ENCODE peak calls at places on chromosomes 5 and 9, in eight cellular contexts. Z is neural progenitor cell, P is mesenchymal stem cell, I is foreskin keratinocyte, F is Karpas-422, X is aorta, K is ovary, B is uterus. N is an unnamed sample.

GRCh38 chr5:142816577-142816976 is 46.4 kb downstream of the ARHGAP26 start:
- DNase-seq in K (no peak), P (peak), I (no peak), Z (no peak), F (no peak), B (no peak), X (peak), N (no peak)

GRCh38 chr5:59188415-59189225 is 605.7 kb downstream of the RAB3C start:
- DNase-seq in Z (peak), X (peak), I (no peak), B (peak), F (peak), K (peak), P (peak), N (peak)

GRCh38 chr5:61333351-61334223 is 1.5 kb downstream of the ZSWIM6 start:
- DNase-seq in Z (peak), K (peak), F (peak), I (no peak), X (peak), P (peak), B (peak), N (no peak)

GRCh38 chr9:137077010-137077747 is at the start of gene UAP1L1:
- DNase-seq in I (no peak), K (peak), P (peak), Z (peak), F (peak), B (peak), X (peak), N (peak)

GRCh38 chr5:143390258-143390657 is 13.2 kb downstream of the NR3C1 start:
- DNase-seq in B (no peak), K (no peak), I (no peak), F (no peak), X (no peak), P (no peak), Z (no peak), N (no peak)

GRCh38 chr5:142821027-142821732 is 51.0 kb downstream of the ARHGAP26 start:
- DNase-seq in P (no peak), Z (no peak), B (no peak), I (no peak), X (no peak), F (no peak), K (no peak), N (no peak)

GRCh38 chr5:78983601-78984000 is 1.5 kb downstream of the ARSB start:
- DNase-seq in Z (no peak), F (peak), X (no peak), I (no peak), K (no peak), P (no peak), B (no peak), N (no peak)

GRCh38 chr9:137056739-137057407 is 3.0 kb upstream of the ENTPD2 start:
- DNase-seq in F (no peak), I (no peak), X (no peak), B (no peak), P (no peak), K (no peak), Z (no peak), N (no peak)

GRCh38 chr5:101424530-101425175 is 521.6 kb upstream of the ST8SIA4 start:
- DNase-seq in P (peak), B (no peak), X (no peak), F (no peak), K (no peak), I (peak), Z (no peak), N (no peak)

GRCh38 chr5:40676643-40677333 is 2.9 kb upstream of the PTGER4 start:
- DNase-seq in X (no peak), F (peak), B (peak), K (no peak), P (peak), Z (no peak), I (no peak), N (no peak)

GRCh38 chr5:135930949-135931295 is 23.9 kb downstream of the LECT2 start:
- DNase-seq in Z (peak), F (no peak), P (no peak), I (no peak), K (no peak), X (no peak), B (no peak), N (no peak)

GRCh38 chr9:73807956-73808355 is 656.3 kb downstream of the ANXA1 start:
- DNase-seq in X (no peak), K (no peak), F (no peak), B (no peak), Z (no peak), I (no peak), P (peak), N (no peak)

GRCh38 chr9:2623046-2623865 is 1.7 kb downstream of the VLDLR start:
- DNase-seq in K (peak), X (peak), Z (peak), F (no peak), P (peak), I (peak), B (peak), N (peak)

GRCh38 chr5:150780816-150781221 is 2.3 kb downstream of the SMIM3 start:
- DNase-seq in Z (no peak), B (no peak), I (peak), F (no peak), X (no peak), K (no peak), P (peak), N (no peak)

GRCh38 chr9:81132318-81132717 is 557.0 kb downstream of the TLE1 start:
- DNase-seq in K (no peak), X (no peak), Z (no peak), F (no peak), B (no peak), P (peak), I (no peak), N (no peak)

GRCh38 chr5:123754167-123754840 is 242.3 kb downstream of the CSNK1G3 start:
- DNase-seq in P (peak), Z (no peak), I (no peak), X (no peak), B (no peak), K (no peak), F (no peak), N (no peak)

GRCh38 chr5:87151547-87151946 is 116.1 kb upstream of the RASA1 start:
- DNase-seq in P (peak), X (no peak), I (peak), K (no peak), B (no peak), F (no peak), Z (no peak), N (no peak)

GRCh38 chr9:18632624-18633407 is 158.9 kb downstream of the ADAMTSL1 start:
- DNase-seq in P (peak), B (peak), I (peak), K (no peak), Z (no peak), X (peak), F (no peak), N (no peak)

GRCh38 chr9:36597412-36598178 is 24.9 kb downstream of the MELK start:
- DNase-seq in Z (peak), F (peak), X (no peak), K (no peak), B (no peak), I (no peak), P (peak), N (no peak)

GRCh38 chr9:101235105-101235866 is 149.5 kb downstream of the BAAT start:
- DNase-seq in I (peak), F (peak), P (no peak), X (no peak), Z (peak), B (no peak), K (no peak), N (no peak)

GRCh38 chr5:172534229-172535169 is 80.2 kb upstream of the SH3PXD2B start:
- DNase-seq in F (no peak), K (no peak), X (no peak), B (no peak), P (peak), Z (no peak), I (no peak), N (no peak)

GRCh38 chr9:125854553-125855275 is 107.5 kb downstream of the PBX3 start:
- DNase-seq in P (peak), F (no peak), I (no peak), Z (no peak), K (no peak), B (no peak), X (no peak), N (no peak)

GRCh38 chr5:140466981-140467742 is 65.5 kb downstream of the ANKHD1 start:
- DNase-seq in Z (no peak), B (no peak), F (no peak), P (no peak), K (no peak), X (no peak), I (no peak), N (no peak)
- H3K27ac ChIP-seq in Z (no peak), B (no peak), F (no peak), P (no peak), K (no peak), X (no peak), I (no peak), N (no peak)

GRCh38 chr5:34030058-34030457 is 13.0 kb downstream of the C1QTNF3 start:
- DNase-seq in F (no peak), I (no peak), P (no peak), K (no peak), B (no peak), Z (no peak), X (no peak), N (no peak)

GRCh38 chr5:34028349-34028748 is 14.7 kb downstream of the C1QTNF3 start:
- DNase-seq in X (no peak), P (no peak), Z (no peak), K (no peak), B (no peak), F (no peak), I (no peak), N (no peak)

GRCh38 chr5:34031117-34031516 is 11.9 kb downstream of the C1QTNF3 start:
- DNase-seq in K (no peak), F (no peak), Z (no peak), X (no peak), P (no peak), B (no peak), I (no peak), N (no peak)

GRCh38 chr5:34022131-34022705 is 14.4 kb upstream of the AMACR start:
- DNase-seq in K (no peak), B (no peak), I (no peak), P (no peak), Z (no peak), X (no peak), F (no peak), N (no peak)

GRCh38 chr5:34026089-34026761 is 16.8 kb downstream of the C1QTNF3 start:
- DNase-seq in I (no peak), K (no peak), P (no peak), B (no peak), Z (no peak), X (no peak), F (no peak), N (no peak)
- H3K27ac ChIP-seq in I (no peak), K (no peak), P (no peak), B (no peak), Z (no peak), X (no peak), F (no peak), N (no peak)

GRCh38 chr5:39109616-39110015 is 35.4 kb upstream of the RICTOR start:
- DNase-seq in P (no peak), F (no peak), K (no peak), I (no peak), X (no peak), B (no peak), Z (no peak), N (no peak)

GRCh38 chr5:39116347-39116899 is 42.2 kb upstream of the RICTOR start:
- DNase-seq in I (no peak), K (no peak), B (no peak), P (no peak), F (no peak), X (no peak), Z (no peak), N (no peak)

GRCh38 chr5:39114155-39114554 is 40.0 kb upstream of the RICTOR start:
- DNase-seq in B (no peak), X (no peak), F (no peak), P (no peak), K (no peak), Z (no peak), I (no peak), N (no peak)

GRCh38 chr5:39115644-39116346 is 41.6 kb upstream of the RICTOR start:
- DNase-seq in F (no peak), B (no peak), I (no peak), Z (no peak), K (no peak), P (no peak), X (no peak), N (no peak)

GRCh38 chr5:39113354-39113953 is 39.3 kb upstream of the RICTOR start:
- DNase-seq in Z (no peak), F (no peak), K (no peak), I (no peak), B (no peak), X (no peak), P (no peak), N (no peak)
- H3K27ac ChIP-seq in Z (no peak), F (no peak), K (no peak), I (no peak), B (no peak), X (no peak), P (no peak), N (no peak)

DNA sequence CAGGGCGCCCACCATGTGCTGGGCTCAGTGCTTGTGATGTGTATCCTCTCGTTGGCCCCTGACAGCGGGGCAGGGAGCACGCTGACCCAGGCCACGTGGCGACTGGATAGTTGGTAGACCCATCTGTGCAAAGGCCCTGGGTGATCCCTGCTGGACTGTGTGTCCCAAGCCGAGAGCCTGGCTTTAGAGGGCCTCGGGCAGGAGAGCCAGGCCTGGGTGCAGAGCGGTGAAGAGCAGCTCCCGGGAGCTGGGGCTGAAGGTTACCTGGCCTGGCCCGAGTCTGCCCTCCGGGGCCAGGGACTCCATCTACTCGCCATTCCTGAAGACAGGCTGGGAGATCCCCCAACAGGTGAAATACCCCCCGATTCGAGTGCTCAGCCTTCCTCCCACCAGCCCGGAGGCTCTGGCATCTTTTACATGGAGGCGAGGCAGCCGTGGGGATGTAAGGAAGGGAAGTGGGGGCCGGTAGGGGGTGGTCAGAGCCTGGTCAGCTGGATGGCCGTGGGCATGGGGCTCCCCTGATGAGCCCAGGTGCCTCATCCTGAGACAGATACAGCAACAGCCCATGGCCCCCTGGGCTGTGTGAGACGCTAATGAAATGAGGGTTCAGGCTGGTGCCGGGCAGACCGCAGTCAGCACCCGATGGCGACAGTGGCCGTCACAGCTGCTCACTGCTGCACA is 19.0 kb downstream of the NCS1 start:
- DNase-seq in Z (no peak), X (no peak), B (no peak), F (no peak), K (no peak), P (no peak), I (no peak), N (no peak)
- H3K27ac ChIP-seq in Z (no peak), X (no peak), B (peak), F (no peak), K (no peak), P (no peak), I (no peak), N (peak)

DNA sequence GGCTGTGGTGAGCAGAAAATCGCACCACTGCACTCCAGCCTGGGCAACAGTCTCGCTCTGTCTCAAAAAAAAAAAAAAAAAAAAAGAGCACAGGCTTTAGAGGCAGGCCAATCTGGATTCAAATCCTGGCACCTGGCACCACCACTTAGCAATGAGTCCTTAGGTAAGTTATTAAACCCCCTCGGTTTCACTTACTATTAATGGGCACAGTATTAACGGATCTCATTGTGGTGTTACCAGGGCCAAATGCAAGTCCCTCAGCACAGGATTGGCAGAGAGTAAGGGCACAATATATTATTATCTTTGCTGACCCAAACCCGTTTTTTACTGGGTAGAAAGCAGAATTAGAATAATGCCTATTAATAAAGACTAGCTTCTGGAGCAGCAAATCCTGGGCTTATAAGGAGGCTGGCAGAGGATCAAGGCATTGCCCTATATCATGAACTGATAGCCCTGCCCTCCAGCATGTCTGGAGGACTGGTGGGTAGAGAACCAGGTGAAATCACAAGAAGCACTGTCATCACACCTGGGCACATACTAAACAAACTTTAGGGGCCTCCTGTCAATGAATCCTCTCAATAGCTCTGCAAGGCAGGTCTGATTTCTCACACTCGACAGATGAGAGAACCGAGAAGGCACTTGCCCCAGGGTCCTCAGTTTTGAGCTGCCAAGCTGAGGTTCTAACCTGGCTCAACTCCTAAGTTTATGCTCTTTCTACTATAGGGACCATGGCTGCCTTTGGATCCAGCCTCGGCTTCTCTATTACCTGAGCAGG is 17.7 kb downstream of the PCDHGC5 start:
- DNase-seq in I (no peak), F (peak), B (no peak), P (no peak), K (no peak), X (no peak), Z (no peak), N (no peak)
- H3K27ac ChIP-seq in I (no peak), F (peak), B (peak), P (peak), K (peak), X (peak), Z (no peak), N (no peak)

GRCh38 chr9:128457207-128457606 is 1.4 kb downstream of the ODF2 start:
- DNase-seq in Z (peak), P (no peak), X (no peak), F (no peak), B (no peak), K (peak), I (no peak), N (no peak)

GRCh38 chr9:128454991-128455390 is 815 bp upstream of the ODF2 start:
- DNase-seq in I (no peak), K (peak), Z (no peak), F (no peak), B (no peak), P (no peak), X (no peak), N (no peak)

GRCh38 chr9:128459011-128459410 is 3.2 kb downstream of the ODF2 start:
- DNase-seq in X (no peak), P (no peak), B (no peak), K (no peak), I (no peak), Z (no peak), F (no peak), N (no peak)

GRCh38 chr9:128455849-128456612 is at the start of gene ODF2:
- DNase-seq in F (peak), P (peak), I (peak), Z (peak), K (peak), X (peak), B (peak), N (peak)

DNA sequence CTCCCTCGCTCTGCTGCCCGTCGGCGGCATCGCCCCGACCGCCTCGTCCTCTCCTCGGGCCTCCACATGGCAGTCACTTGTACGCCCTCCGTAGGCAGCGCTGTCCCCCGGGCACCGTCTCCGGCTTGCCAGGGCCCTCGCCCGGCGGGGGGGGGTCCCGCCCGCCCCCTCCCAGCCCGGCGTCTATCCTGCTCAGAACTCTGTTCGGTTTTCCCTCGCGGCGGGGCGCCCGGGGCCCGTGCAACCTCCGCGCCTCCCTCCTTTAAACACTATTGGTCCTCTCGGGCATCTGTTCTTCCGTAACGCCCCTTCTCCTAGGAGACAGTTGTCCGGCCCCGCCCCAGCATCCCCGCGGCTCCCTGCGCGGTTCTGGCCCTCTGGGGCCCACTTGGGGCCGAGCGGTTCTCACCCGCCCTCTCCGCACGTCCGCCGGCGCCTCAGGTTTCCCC is 831 bp downstream of the ODF2 start:
- DNase-seq in I (peak), P (peak), B (peak), X (peak), Z (peak), F (peak), K (peak), N (peak)
- H3K27ac ChIP-seq in I (peak), P (peak), B (peak), X (no peak), Z (no peak), F (peak), K (no peak), N (no peak)

GRCh38 chr5:179275941-179276837 is 69.1 kb downstream of the ADAMTS2 start:
- DNase-seq in K (peak), P (peak), F (no peak), X (peak), B (peak), Z (no peak), I (no peak), N (no peak)
- H3K27ac ChIP-seq in K (peak), P (peak), F (no peak), X (no peak), B (peak), Z (no peak), I (no peak), N (no peak)

DNA sequence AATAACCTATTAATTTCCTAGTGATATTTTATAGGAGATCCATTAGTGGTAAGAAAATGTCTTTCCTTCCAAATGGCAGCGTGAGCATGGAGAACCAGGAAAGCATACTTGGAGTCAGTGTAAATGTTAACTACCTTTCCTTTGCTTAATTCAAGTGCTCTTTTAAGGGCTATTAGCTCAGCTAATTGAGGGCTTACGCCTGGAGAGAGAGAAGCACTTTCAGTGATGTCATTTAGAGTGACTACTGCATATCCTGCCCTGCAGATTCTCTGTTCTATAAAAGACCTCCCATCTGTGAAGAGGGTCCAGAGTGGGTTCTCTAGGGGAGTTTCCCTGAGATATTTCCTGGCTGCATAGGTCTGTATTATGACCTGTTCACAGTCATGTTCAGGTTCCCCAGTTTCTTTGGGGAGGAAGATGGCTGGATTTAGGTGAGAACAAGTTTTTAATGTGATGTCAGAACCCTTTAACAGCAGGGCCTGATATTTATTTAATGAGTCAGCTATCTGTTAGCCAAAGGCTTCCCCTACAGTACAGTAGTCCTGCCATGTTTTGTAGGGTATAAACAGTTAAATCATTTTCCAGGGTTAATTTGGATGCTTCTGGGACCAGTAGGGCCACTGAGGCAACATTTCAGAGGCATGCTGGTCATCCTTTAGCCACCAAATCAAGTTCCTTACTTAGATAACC is 89.6 kb downstream of the TRIM36 start:
- DNase-seq in K (no peak), P (no peak), F (no peak), I (no peak), X (no peak), Z (no peak), B (no peak), N (no peak)
- H3K27ac ChIP-seq in K (no peak), P (no peak), F (no peak), I (no peak), X (no peak), Z (no peak), B (no peak), N (no peak)

N was measured in caudate nucleus.